ENCODE peak calls at places on chromosome 17, in four cellular contexts. One of them, this sample, is unnamed.

GRCh38 chr17:42850964-42851363 is at the start of gene AOC3:
- DNase-seq in SK-N-SH: no peak
- DNase-seq in foreskin fibroblast: no peak
- DNase-seq in fibroblast of lung: no peak
- DNase-seq in this sample: no peak

GRCh38 chr17:31249742-31250141 is 47.3 kb downstream of the OMG start:
- DNase-seq in fibroblast of lung: no peak
- DNase-seq in foreskin fibroblast: no peak
- DNase-seq in SK-N-SH: no peak
- DNase-seq in this sample: no peak

GRCh38 chr17:30203471-30203981 is 32.0 kb downstream of the SLC6A4 start:
- DNase-seq in foreskin fibroblast: no peak
- DNase-seq in SK-N-SH: peak
- DNase-seq in fibroblast of lung: no peak
- DNase-seq in this sample: no peak

GRCh38 chr17:78828470-78829185 is 12.0 kb downstream of the USP36 start:
- DNase-seq in fibroblast of lung: peak
- DNase-seq in SK-N-SH: peak
- DNase-seq in foreskin fibroblast: peak
- DNase-seq in this sample: no peak

GRCh38 chr17:34739386-34739785 is 160.0 kb downstream of the TMEM132E start:
- DNase-seq in foreskin fibroblast: no peak
- DNase-seq in SK-N-SH: no peak
- DNase-seq in fibroblast of lung: no peak
- DNase-seq in this sample: no peak

GRCh38 chr17:75813081-75814020 is 28.7 kb downstream of the UNK start:
- DNase-seq in foreskin fibroblast: no peak
- DNase-seq in fibroblast of lung: no peak
- DNase-seq in SK-N-SH: peak
- DNase-seq in this sample: no peak

GRCh38 chr17:78151514-78152008 is 5.4 kb downstream of the C17orf99 start:
- DNase-seq in foreskin fibroblast: peak
- DNase-seq in fibroblast of lung: no peak
- DNase-seq in SK-N-SH: no peak
- DNase-seq in this sample: no peak

GRCh38 chr17:56761387-56761786 is 72.3 kb downstream of the C17orf67 start:
- DNase-seq in foreskin fibroblast: no peak
- DNase-seq in fibroblast of lung: no peak
- DNase-seq in SK-N-SH: no peak
- DNase-seq in this sample: no peak

GRCh38 chr17:81342700-81343070 is 47.6 kb upstream of the SLC38A10 start:
- DNase-seq in foreskin fibroblast: no peak
- DNase-seq in fibroblast of lung: peak
- DNase-seq in SK-N-SH: no peak
- DNase-seq in this sample: no peak

GRCh38 chr17:50209472-50210248 is 8.2 kb upstream of the COL1A1 start:
- DNase-seq in fibroblast of lung: peak
- DNase-seq in foreskin fibroblast: peak
- DNase-seq in SK-N-SH: peak
- DNase-seq in this sample: peak

GRCh38 chr17:4951486-4951885 is 567 bp downstream of the ENO3 start:
- DNase-seq in fibroblast of lung: no peak
- DNase-seq in foreskin fibroblast: no peak
- DNase-seq in SK-N-SH: no peak
- DNase-seq in this sample: no peak

GRCh38 chr17:21551081-21551881 is 141.0 kb upstream of the KCNJ18 start:
- DNase-seq in foreskin fibroblast: peak
- DNase-seq in SK-N-SH: peak
- DNase-seq in fibroblast of lung: peak
- DNase-seq in this sample: peak

GRCh38 chr17:32593003-32593402 is 106.2 kb downstream of the CDK5R1 start:
- DNase-seq in SK-N-SH: no peak
- DNase-seq in foreskin fibroblast: peak
- DNase-seq in fibroblast of lung: no peak
- DNase-seq in this sample: no peak

GRCh38 chr17:1469231-1469852 is 13.3 kb upstream of the CRK start:
- DNase-seq in SK-N-SH: no peak
- DNase-seq in fibroblast of lung: peak
- DNase-seq in foreskin fibroblast: no peak
- DNase-seq in this sample: no peak

GRCh38 chr17:57207396-57207795 is 48.9 kb upstream of the MSI2 start:
- DNase-seq in fibroblast of lung: no peak
- DNase-seq in foreskin fibroblast: no peak
- DNase-seq in SK-N-SH: no peak
- DNase-seq in this sample: no peak

GRCh38 chr17:81189670-81190530 is 23.9 kb upstream of the AATK start:
- DNase-seq in foreskin fibroblast: peak
- DNase-seq in fibroblast of lung: no peak
- DNase-seq in SK-N-SH: peak
- DNase-seq in this sample: no peak

GRCh38 chr17:21369395-21369794 is 6.8 kb upstream of the KCNJ12 start:
- DNase-seq in fibroblast of lung: no peak
- DNase-seq in SK-N-SH: no peak
- DNase-seq in foreskin fibroblast: no peak
- DNase-seq in this sample: no peak

GRCh38 chr17:22441776-22442175 is 749.5 kb downstream of the KCNJ18 start:
- DNase-seq in foreskin fibroblast: no peak
- DNase-seq in fibroblast of lung: no peak
- DNase-seq in SK-N-SH: no peak
- DNase-seq in this sample: no peak

GRCh38 chr17:20955437-20956323 is 87.1 kb downstream of the USP22 start:
- DNase-seq in foreskin fibroblast: peak
- DNase-seq in SK-N-SH: no peak
- DNase-seq in fibroblast of lung: peak
- DNase-seq in this sample: peak

GRCh38 chr17:2295575-2295974 is 8.0 kb downstream of the SMG6 start:
- DNase-seq in fibroblast of lung: peak
- DNase-seq in SK-N-SH: no peak
- DNase-seq in foreskin fibroblast: peak
- DNase-seq in this sample: no peak

GRCh38 chr17:32461853-32462617 is 17.7 kb downstream of the PSMD11 start:
- DNase-seq in fibroblast of lung: peak
- DNase-seq in foreskin fibroblast: peak
- DNase-seq in SK-N-SH: peak
- DNase-seq in this sample: no peak

GRCh38 chr17:19497616-19498015 is 36.0 kb upstream of the SLC47A1 start:
- DNase-seq in SK-N-SH: no peak
- DNase-seq in foreskin fibroblast: no peak
- DNase-seq in fibroblast of lung: peak
- DNase-seq in this sample: no peak

GRCh38 chr17:49910094-49910857 is 58.7 kb upstream of the DLX4 start:
- DNase-seq in foreskin fibroblast: no peak
- DNase-seq in SK-N-SH: peak
- DNase-seq in fibroblast of lung: peak
- DNase-seq in this sample: no peak

GRCh38 chr17:75645889-75646625 is 12.8 kb downstream of the SMIM5 start:
- DNase-seq in foreskin fibroblast: no peak
- DNase-seq in SK-N-SH: peak
- DNase-seq in fibroblast of lung: no peak
- DNase-seq in this sample: no peak

GRCh38 chr17:44745301-44745700 is 13.5 kb upstream of the ADAM11 start:
- DNase-seq in SK-N-SH: no peak
- DNase-seq in foreskin fibroblast: no peak
- DNase-seq in fibroblast of lung: no peak
- DNase-seq in this sample: no peak

GRCh38 chr17:57902800-57903759 is 52.1 kb downstream of the CUEDC1 start:
- DNase-seq in fibroblast of lung: peak
- DNase-seq in foreskin fibroblast: peak
- DNase-seq in SK-N-SH: no peak
- DNase-seq in this sample: no peak

GRCh38 chr17:8473451-8474192 is 37.9 kb downstream of the NDEL1 start:
- DNase-seq in SK-N-SH: no peak
- DNase-seq in fibroblast of lung: no peak
- DNase-seq in foreskin fibroblast: no peak
- DNase-seq in this sample: no peak

GRCh38 chr17:73713136-73713535 is 68.9 kb upstream of the SDK2 start:
- DNase-seq in foreskin fibroblast: no peak
- DNase-seq in SK-N-SH: no peak
- DNase-seq in fibroblast of lung: no peak
- DNase-seq in this sample: no peak

GRCh38 chr17:19371259-19372003 is 6.9 kb upstream of the MAPK7 start:
- DNase-seq in SK-N-SH: no peak
- DNase-seq in fibroblast of lung: no peak
- DNase-seq in foreskin fibroblast: no peak
- DNase-seq in this sample: no peak

DNA sequence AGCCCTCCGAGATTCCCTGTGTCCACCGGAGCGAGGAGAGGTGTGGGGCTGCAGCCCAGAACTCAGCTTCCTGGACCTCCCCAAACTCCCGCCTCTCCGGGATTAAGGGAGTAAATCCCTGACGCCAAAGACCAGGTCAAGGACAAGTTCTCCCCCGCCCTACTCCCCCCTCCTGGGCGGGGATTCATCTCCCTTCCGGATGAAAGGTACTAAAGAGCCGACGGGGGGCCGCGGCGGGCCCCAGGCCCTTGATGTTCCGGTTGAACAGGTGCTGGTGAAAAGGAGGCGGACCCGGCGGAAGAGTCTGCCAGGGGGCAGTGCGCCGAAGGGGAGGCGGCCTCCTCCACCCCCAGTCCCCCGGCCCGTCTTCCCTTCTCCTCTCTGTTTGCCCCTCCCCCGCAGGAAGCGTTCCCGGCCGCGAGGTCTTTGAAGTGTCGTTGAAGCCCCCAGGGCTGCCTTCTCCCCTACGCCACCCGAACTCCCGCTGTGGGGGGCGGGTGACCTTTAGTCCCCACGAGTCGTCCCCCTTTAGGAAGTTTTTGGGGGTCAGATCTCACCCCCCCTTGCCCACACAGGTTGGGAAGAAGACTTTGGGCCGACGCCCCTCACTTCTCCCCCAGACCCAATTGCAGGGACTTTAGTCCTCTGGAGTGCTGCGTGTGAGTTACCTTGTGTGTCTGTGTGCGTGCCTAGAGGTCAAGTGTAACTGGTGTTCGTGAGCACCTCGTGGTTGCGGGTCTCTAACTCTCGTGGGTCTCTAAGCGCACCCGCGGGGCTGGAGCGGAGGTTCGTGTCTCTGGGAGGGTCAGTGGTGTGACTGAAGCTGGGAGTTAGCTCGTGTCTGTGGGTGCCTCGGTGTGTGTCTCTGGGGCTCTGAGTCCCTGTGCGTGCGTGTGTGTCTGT is 1.1 kb upstream of the MLLT6 start:
- DNase-seq in fibroblast of lung: no peak
- DNase-seq in SK-N-SH: peak
- DNase-seq in foreskin fibroblast: peak
- DNase-seq in this sample: no peak
- H3K4me3 ChIP-seq in fibroblast of lung: peak
- H3K4me3 ChIP-seq in SK-N-SH: peak
- H3K4me3 ChIP-seq in foreskin fibroblast: peak
- H3K4me3 ChIP-seq in this sample: peak

DNA sequence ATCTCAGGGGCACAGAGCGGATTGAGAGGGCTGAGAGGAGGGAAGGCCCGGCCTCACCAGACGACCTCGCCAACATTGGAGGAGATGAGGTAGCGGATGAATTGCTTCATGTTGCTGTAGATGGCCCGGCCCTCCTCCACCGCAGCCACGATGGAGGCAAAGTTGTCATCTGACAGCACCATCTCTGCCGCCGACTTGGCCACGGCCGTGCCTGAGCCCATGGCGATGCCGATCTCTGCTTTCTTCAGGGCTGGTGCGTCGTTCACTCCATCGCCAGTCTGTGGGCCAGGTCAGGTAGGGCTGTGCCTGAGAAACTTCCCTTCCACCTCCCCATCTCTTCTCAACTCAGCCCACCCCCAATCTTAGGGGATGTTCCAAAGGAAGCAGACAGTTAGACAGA is 21.1 kb upstream of the P2RX1 start:
- DNase-seq in SK-N-SH: no peak
- DNase-seq in fibroblast of lung: no peak
- DNase-seq in foreskin fibroblast: no peak
- DNase-seq in this sample: no peak
- H3K4me3 ChIP-seq in SK-N-SH: no peak
- H3K4me3 ChIP-seq in fibroblast of lung: no peak
- H3K4me3 ChIP-seq in foreskin fibroblast: no peak
- H3K4me3 ChIP-seq in this sample: no peak

GRCh38 chr17:38897176-38897575 is 27.3 kb downstream of the LASP1 start:
- DNase-seq in SK-N-SH: no peak
- DNase-seq in fibroblast of lung: peak
- DNase-seq in foreskin fibroblast: peak
- DNase-seq in this sample: peak

GRCh38 chr17:38896373-38896954 is 26.6 kb downstream of the LASP1 start:
- DNase-seq in fibroblast of lung: no peak
- DNase-seq in SK-N-SH: no peak
- DNase-seq in foreskin fibroblast: no peak
- DNase-seq in this sample: no peak

GRCh38 chr17:38897671-38898290 is 27.6 kb upstream of the LASP1NB start:
- DNase-seq in foreskin fibroblast: no peak
- DNase-seq in SK-N-SH: no peak
- DNase-seq in fibroblast of lung: no peak
- DNase-seq in this sample: no peak

GRCh38 chr17:38898812-38899348 is 26.5 kb upstream of the LASP1NB start:
- DNase-seq in SK-N-SH: no peak
- DNase-seq in fibroblast of lung: no peak
- DNase-seq in foreskin fibroblast: no peak
- DNase-seq in this sample: peak

GRCh38 chr17:38898291-38898679 is 27.1 kb upstream of the LASP1NB start:
- DNase-seq in foreskin fibroblast: no peak
- DNase-seq in fibroblast of lung: no peak
- DNase-seq in SK-N-SH: no peak
- DNase-seq in this sample: no peak
- H3K4me3 ChIP-seq in foreskin fibroblast: no peak
- H3K4me3 ChIP-seq in fibroblast of lung: no peak
- H3K4me3 ChIP-seq in SK-N-SH: no peak
- H3K4me3 ChIP-seq in this sample: no peak

GRCh38 chr17:68686108-68686988 is 85.2 kb upstream of the FAM20A start:
- DNase-seq in fibroblast of lung: no peak
- DNase-seq in SK-N-SH: no peak
- DNase-seq in foreskin fibroblast: no peak
- DNase-seq in this sample: no peak
- H3K4me3 ChIP-seq in fibroblast of lung: no peak
- H3K4me3 ChIP-seq in SK-N-SH: no peak
- H3K4me3 ChIP-seq in foreskin fibroblast: no peak
- H3K4me3 ChIP-seq in this sample: no peak

DNA sequence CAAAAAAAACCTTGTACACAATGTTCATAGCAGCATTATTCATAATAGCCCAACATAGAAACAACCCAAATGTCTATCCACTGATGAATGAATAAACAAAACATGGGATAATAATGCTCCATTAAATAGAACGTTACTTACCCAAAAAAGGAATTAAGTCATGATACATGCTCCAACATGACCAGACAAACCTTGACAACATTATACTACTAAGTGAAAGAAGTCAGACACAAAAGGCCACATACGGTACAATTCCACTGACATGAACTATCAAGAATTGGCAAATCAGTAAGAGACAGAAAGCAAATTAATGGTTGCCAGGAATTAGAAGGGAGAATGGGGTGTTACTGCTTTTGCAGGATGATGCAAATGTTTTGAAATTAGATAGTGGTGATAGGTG is 193.8 kb upstream of the SHISA6 start:
- DNase-seq in foreskin fibroblast: no peak
- DNase-seq in SK-N-SH: no peak
- DNase-seq in fibroblast of lung: no peak
- DNase-seq in this sample: no peak
- H3K4me3 ChIP-seq in foreskin fibroblast: no peak
- H3K4me3 ChIP-seq in SK-N-SH: no peak
- H3K4me3 ChIP-seq in fibroblast of lung: no peak
- H3K4me3 ChIP-seq in this sample: no peak

This sample was measured in skeletal muscle cell.